ENCODE peak calls at places on chromosome 9, in ten cellular contexts. R is lower lobe of right lung, U is T-helper 9 cell, M is trophoblast cell, H is heart right ventricle, J is NCI-H2029, C is AG04449, F is HT1080, V is DMS153, E is hypothalamus. L is an unnamed sample.

GRCh38 chr9:23829580-23830458 is 3.8 kb upstream of the ELAVL2 start:
- DNase-seq in R (no peak), U (no peak), M (peak), H (no peak), J (no peak), C (no peak), F (peak), V (no peak), E (no peak), L (no peak)

GRCh38 chr9:120080781-120081180 is 499.2 kb downstream of the CDK5RAP2 start:
- DNase-seq in R (no peak), U (no peak), M (no peak), H (no peak), J (peak), C (no peak), F (no peak), V (peak), E (no peak), L (no peak)

GRCh38 chr9:92637331-92637730 is 32.6 kb downstream of the IPPK start:
- DNase-seq in R (peak), U (no peak), M (no peak), H (no peak), J (no peak), C (no peak), F (no peak), V (no peak), E (no peak), L (no peak)

GRCh38 chr9:91308144-91308543 is 53.6 kb downstream of the AUH start:
- DNase-seq in R (no peak), U (no peak), M (no peak), H (no peak), J (no peak), C (no peak), F (no peak), V (no peak), E (no peak), L (no peak)

GRCh38 chr9:133813749-133814585 is 75.8 kb upstream of the SARDH start:
- DNase-seq in R (no peak), U (no peak), M (no peak), H (peak), J (no peak), C (no peak), F (no peak), V (no peak), E (no peak), L (no peak)

GRCh38 chr9:107867738-107868137 is 378.2 kb upstream of the KLF4 start:
- DNase-seq in R (no peak), U (no peak), M (no peak), H (no peak), J (no peak), C (no peak), F (no peak), V (no peak), E (no peak), L (no peak)

GRCh38 chr9:114906922-114907571 is 23.3 kb downstream of the TNFSF8 start:
- DNase-seq in R (no peak), U (no peak), M (peak), H (no peak), J (peak), C (no peak), F (peak), V (peak), E (peak), L (no peak)

GRCh38 chr9:70411141-70411929 is 3.1 kb downstream of the KLF9 start:
- DNase-seq in R (peak), U (peak), M (no peak), H (peak), J (no peak), C (no peak), F (peak), V (no peak), E (peak), L (peak)

GRCh38 chr9:115945009-115945431 is 208.6 kb upstream of the PAPPA start:
- DNase-seq in R (peak), U (no peak), M (no peak), H (peak), J (no peak), C (no peak), F (no peak), V (no peak), E (no peak), L (no peak)

GRCh38 chr9:136488247-136489214 is 5.7 kb upstream of the SEC16A start:
- DNase-seq in R (peak), U (peak), M (peak), H (peak), J (peak), C (no peak), F (peak), V (no peak), E (peak), L (peak)

GRCh38 chr9:27192291-27192960 is 83.4 kb downstream of the TEK start:
- DNase-seq in R (no peak), U (no peak), M (no peak), H (peak), J (no peak), C (no peak), F (no peak), V (no peak), E (no peak), L (no peak)

GRCh38 chr9:135369401-135369800 is 110.2 kb upstream of the PPP1R26 start:
- DNase-seq in R (no peak), U (no peak), M (no peak), H (no peak), J (no peak), C (no peak), F (no peak), V (no peak), E (no peak), L (no peak)

L was measured in stimulated activated naive CD8-positive, alpha-beta T cell treated with anti-CD3 and anti-CD28 coated beads, Interleukin-15, amount 100 ng/mL, for 72 hours.